ENCODE peak calls at places on chromosomes 4 and X, in nine cellular contexts. G, U, V, C, O, P, J, F and X are unnamed samples.

GRCh38 chrX:28880136-28880535 is 292.9 kb downstream of the IL1RAPL1 start:
- DNase-seq in J (no peak), C (no peak), F (no peak), P (no peak), O (peak; percentile 4), U (no peak), V (peak; percentile 20), G (no peak), X (no peak)

GRCh38 chr4:10670346-10670745 is 14.2 kb downstream of the CLNK start:
- DNase-seq in F (no peak), J (no peak), V (no peak), G (no peak), P (no peak), U (no peak), C (no peak), O (no peak), X (no peak)

GRCh38 chr4:28686618-28687017 is 1826.0 kb downstream of the STIM2 start:
- DNase-seq in J (no peak), O (peak; percentile 68), U (no peak), C (no peak), P (no peak), V (no peak), G (no peak), F (no peak), X (peak; percentile 47)

GRCh38 chrX:100410901-100411801 is 1.1 kb upstream of the PCDH19 start:
- DNase-seq in U (no peak), V (no peak), C (no peak), O (peak; percentile 50), P (no peak), J (no peak), G (no peak), F (no peak), X (peak; percentile 43)

GRCh38 chrX:46178763-46179162 is 366.5 kb downstream of the ZNF674 start:
- DNase-seq in O (no peak), C (no peak), G (no peak), J (no peak), U (no peak), F (no peak), V (no peak), P (no peak), X (no peak)

GRCh38 chr4:31175242-31175910 is 455.2 kb downstream of the PCDH7 start:
- DNase-seq in J (no peak), U (no peak), C (no peak), F (no peak), V (no peak), P (no peak), G (no peak), O (no peak), X (no peak)

GRCh38 chrX:16963216-16963615 is 16.8 kb downstream of the REPS2 start:
- DNase-seq in O (no peak), G (no peak), F (no peak), C (no peak), J (no peak), V (no peak), P (no peak), U (no peak), X (no peak)

GRCh38 chr4:42458686-42459085 is 61.4 kb downstream of the SHISA3 start:
- DNase-seq in F (no peak), C (no peak), V (no peak), O (no peak), G (no peak), P (no peak), J (no peak), U (no peak), X (no peak)

GRCh38 chr4:128841402-128841801 is 31.9 kb downstream of the JADE1 start:
- DNase-seq in P (no peak), F (no peak), C (no peak), V (no peak), G (peak; percentile 7), O (no peak), U (no peak), J (no peak), X (no peak)

GRCh38 chrX:111410451-111410850 is 1.5 kb downstream of the DCX start:
- DNase-seq in F (no peak), G (no peak), U (no peak), J (no peak), V (no peak), O (no peak), P (no peak), C (no peak), X (no peak)

GRCh38 chr4:138259801-138260200 is 17.7 kb upstream of the SLC7A11 start:
- DNase-seq in U (no peak), O (no peak), F (no peak), J (no peak), G (no peak), V (no peak), C (no peak), P (no peak), X (no peak)

GRCh38 chrX:42107495-42108139 is 184.3 kb upstream of the CASK start:
- DNase-seq in P (no peak), C (no peak), O (no peak), G (no peak), U (no peak), F (no peak), J (no peak), V (no peak), X (no peak)

GRCh38 chrX:153059191-153060094 is 3.2 kb downstream of the PNMA3 start:
- DNase-seq in O (no peak), G (no peak), C (no peak), U (no peak), P (no peak), V (no peak), J (no peak), F (no peak), X (no peak)

GRCh38 chrX:40273356-40274050 is 175.7 kb upstream of the BCOR start:
- DNase-seq in U (peak; percentile 55), V (no peak), G (peak; percentile 57), C (no peak), F (peak; percentile 60), J (no peak), O (peak; percentile 46), P (no peak), X (peak; percentile 43)